ENCODE peak calls at places on chromosomes 1 and 21, in nine cellular contexts. Y is endodermal cell; Z is heart left ventricle; W is CD8-positive, alpha-beta T cell; S is brain microvascular endothelial cell; B is fibroblast of the aortic adventitia; Q is cardiac muscle cell; E is adrenal gland; A is PC-3. K is an unnamed sample.

GRCh38 chr1:197423006-197423405 is 155.0 kb downstream of the CRB1 start:
- DNase-seq in W (no peak), Q (no peak), Y (no peak), Z (no peak), B (peak; percentile 16), E (no peak), S (peak; percentile 53), A (peak; percentile 65), K (peak; percentile 62)

GRCh38 chr1:80882552-80882951 is 918.2 kb upstream of the ADGRL2 start:
- DNase-seq in E (peak; percentile 27), Q (no peak), S (peak; percentile 59), B (peak; percentile 46), Y (no peak), W (no peak), Z (no peak), A (peak; percentile 74), K (peak; percentile 79)

GRCh38 chr21:36784942-36785341 is 86.0 kb downstream of the SIM2 start:
- DNase-seq in Z (peak; percentile 63), A (no peak), Y (no peak), B (no peak), W (no peak), E (no peak), S (no peak), Q (no peak), K (no peak)

GRCh38 chr1:183025782-183026774 is 2.9 kb downstream of the LAMC1 start:
- DNase-seq in S (no peak), Y (no peak), E (no peak), Z (no peak), Q (no peak), W (no peak), A (peak; percentile 35), B (peak; percentile 47), K (no peak)

GRCh38 chr1:43276673-43277072 is 6.9 kb downstream of the TMEM125 start:
- DNase-seq in Y (peak; percentile 38), W (no peak), Z (no peak), S (no peak), Q (no peak), E (no peak), B (no peak), A (no peak), K (no peak)

GRCh38 chr1:15621975-15622374 is 4.7 kb downstream of the DDI2 start:
- DNase-seq in Y (no peak), E (no peak), Q (no peak), W (no peak), A (no peak), S (no peak), Z (no peak), B (no peak), K (no peak)

GRCh38 chr21:41827951-41828883 is 50.9 kb downstream of the PRDM15 start:
- DNase-seq in Y (no peak), A (no peak), W (no peak), Q (no peak), E (no peak), Z (no peak), B (no peak), S (no peak), K (no peak)

GRCh38 chr1:17093822-17094393 is 25.3 kb downstream of the PADI2 start:
- DNase-seq in A (no peak), B (no peak), W (no peak), S (no peak), Z (no peak), E (no peak), Q (no peak), Y (no peak), K (no peak)

DNA sequence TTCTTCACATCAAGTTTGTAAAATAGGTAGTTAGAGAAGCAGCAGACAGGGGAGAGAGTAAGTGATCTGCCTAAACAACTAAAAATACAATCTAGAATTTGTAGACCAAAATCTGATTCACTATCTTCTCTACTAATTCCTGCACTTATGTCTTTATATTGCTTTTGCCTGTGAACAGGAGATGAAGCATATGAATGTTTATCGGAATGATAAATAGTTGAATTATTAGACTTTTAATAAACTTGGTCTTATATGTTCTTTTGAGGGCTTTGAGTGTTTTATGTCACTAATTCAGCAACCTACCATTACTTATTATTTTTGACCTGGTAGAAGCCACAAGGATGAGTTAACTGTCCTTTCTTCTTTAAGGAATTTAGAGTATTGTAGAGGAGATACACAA is 2.3 kb downstream of the DESI2 start:
- DNase-seq in S (no peak), E (no peak), Q (no peak), W (no peak), A (no peak), Z (no peak), B (no peak), Y (no peak), K (no peak)
- H3K4me3 ChIP-seq in S (no peak overlapping the region), E (no peak overlapping the region), Q (peak overlapping the region; percentile 75), W (no peak overlapping the region), A (peak overlapping the region; percentile 91), Z (peak overlapping the region; percentile 66), B (peak overlapping the region; percentile 92), Y (peak overlapping the region; percentile 99), K (peak overlapping the region; percentile 77)

GRCh38 chr1:78006491-78006890 is 1.8 kb downstream of the DNAJB4 start:
- DNase-seq in Y (no peak), Z (no peak), S (no peak), E (no peak), Q (no peak), W (no peak), A (no peak), B (no peak), K (no peak)
- H3K4me3 ChIP-seq in Y (peak overlapping the region; percentile 85), Z (peak overlapping the region; percentile 63), S (peak overlapping the region; percentile 69), E (no peak overlapping the region), Q (peak overlapping the region; percentile 87), W (peak overlapping the region; percentile 33), A (peak overlapping the region; percentile 84), B (peak overlapping the region; percentile 68), K (peak overlapping the region; percentile 82)

DNA sequence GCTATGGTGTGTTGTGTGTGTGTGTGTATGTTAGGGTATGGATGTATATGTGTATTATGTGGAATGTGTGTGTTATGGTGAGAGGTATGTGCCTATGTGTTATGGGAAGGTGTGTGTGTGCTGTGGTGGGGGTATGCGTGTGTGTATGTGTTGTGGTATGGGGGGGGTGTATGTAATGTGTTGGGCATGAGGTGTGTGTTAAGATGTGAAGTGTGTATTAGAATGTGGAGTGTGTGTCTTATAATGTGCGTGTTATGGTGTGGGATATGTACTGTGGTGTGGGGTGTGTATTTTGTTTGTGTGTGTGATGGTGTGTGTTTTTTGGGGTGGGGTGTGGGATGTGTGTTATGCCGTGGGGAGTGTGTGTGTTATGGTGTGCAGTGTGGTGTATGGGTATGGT is 242.5 kb downstream of the RHOU start:
- DNase-seq in B (no peak), Z (no peak), W (no peak), Q (no peak), E (no peak), S (no peak), A (no peak), Y (peak; percentile 32), K (no peak)
- H3K4me3 ChIP-seq in B (no peak overlapping the region), Z (no peak overlapping the region), W (no peak overlapping the region), Q (no peak overlapping the region), E (no peak overlapping the region), S (no peak overlapping the region), A (no peak overlapping the region), Y (no peak overlapping the region), K (no peak overlapping the region)

GRCh38 chr1:235075121-235075954 is 53.3 kb downstream of the TOMM20 start:
- DNase-seq in A (peak; percentile 91), Y (no peak), W (peak; percentile 30), Z (peak; percentile 81), Q (no peak), B (peak; percentile 87), E (peak; percentile 49), S (peak; percentile 92), K (peak; percentile 96)
- H3K4me3 ChIP-seq in A (peak overlapping the region; percentile 39), Y (no peak overlapping the region), W (no peak overlapping the region), Z (peak overlapping the region; percentile 5), Q (no peak overlapping the region), B (no peak overlapping the region), E (no peak overlapping the region), S (peak overlapping the region; percentile 15), K (no peak overlapping the region)

GRCh38 chr1:155125946-155126493 is 1.7 kb upstream of the EFNA1 start:
- DNase-seq in S (no peak), W (no peak), A (peak; percentile 10), Y (peak; percentile 70), Z (peak; percentile 67), Q (no peak), B (peak; percentile 13), E (peak; percentile 61), K (peak; percentile 48)
- H3K4me3 ChIP-seq in S (peak overlapping the region; percentile 44), W (no peak overlapping the region), A (peak overlapping the region; percentile 85), Y (peak overlapping the region; percentile 78), Z (peak overlapping the region; percentile 86), Q (peak overlapping the region; percentile 59), B (no peak overlapping the region), E (no peak overlapping the region), K (peak overlapping the region; percentile 19)

GRCh38 chr1:64043976-64044375 is 159.4 kb upstream of the UBE2U start:
- DNase-seq in B (peak; percentile 74), S (peak; percentile 77), E (no peak), Y (no peak), Z (no peak), Q (no peak), A (peak; percentile 76), W (no peak), K (peak; percentile 56)
- H3K4me3 ChIP-seq in B (no peak overlapping the region), S (no peak overlapping the region), E (no peak overlapping the region), Y (no peak overlapping the region), Z (no peak overlapping the region), Q (no peak overlapping the region), A (no peak overlapping the region), W (no peak overlapping the region), K (no peak overlapping the region)

DNA sequence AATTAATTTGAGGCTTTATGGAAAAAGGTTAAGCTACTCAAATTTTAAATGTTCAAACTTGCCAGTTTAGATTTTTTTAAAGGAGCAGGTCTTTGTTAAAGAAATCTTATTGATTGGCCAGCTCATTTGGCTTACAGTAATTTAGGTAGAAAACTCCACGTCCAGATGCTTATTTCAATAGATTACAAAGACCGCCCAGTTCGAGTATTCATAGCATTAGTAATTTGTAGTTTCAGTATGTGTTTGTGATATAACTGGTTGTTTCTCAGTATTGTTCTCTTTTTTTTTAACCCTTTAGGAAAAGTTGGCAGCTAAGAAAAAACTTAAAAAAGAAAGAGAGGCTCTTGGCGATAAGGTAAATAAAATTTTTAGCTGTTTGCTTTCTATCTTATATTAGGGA is 1.6 kb downstream of the RPF1 start:
- DNase-seq in W (no peak), Z (no peak), A (no peak), E (no peak), Y (no peak), Q (no peak), B (no peak), S (no peak), K (no peak)
- H3K4me3 ChIP-seq in W (peak overlapping the region; percentile 83), Z (peak overlapping the region; percentile 85), A (peak overlapping the region; percentile 84), E (no peak overlapping the region), Y (peak overlapping the region; percentile 94), Q (peak overlapping the region; percentile 86), B (peak overlapping the region; percentile 85), S (no peak overlapping the region), K (peak overlapping the region; percentile 80)